ENCODE peak calls at places on chromosomes 1 and 21, in five cellular contexts. N, D, Z, K and W are unnamed samples.

GRCh38 chr1:233229291-233229690 is 66.2 kb downstream of the PCNX2 start:
- DNase-seq in N (no peak), D (no peak), Z (no peak), K (no peak), W (no peak)

GRCh38 chr1:212557739-212558664 is 50.6 kb upstream of the ATF3 start:
- DNase-seq in N (peak; percentile 25), D (no peak), Z (peak; percentile 77), K (no peak), W (no peak)

GRCh38 chr1:10870493-10871096 is 74.1 kb upstream of the CASZ1 start:
- DNase-seq in N (no peak), D (no peak), Z (no peak), K (no peak), W (no peak)

GRCh38 chr21:20260124-20260523 is 738.1 kb upstream of the NCAM2 start:
- DNase-seq in N (no peak), D (no peak), Z (no peak), K (no peak), W (no peak)

GRCh38 chr1:23368562-23369334 is 888 bp downstream of the ZNF436 start:
- DNase-seq in N (peak; percentile 87), D (peak; percentile 92), Z (peak; percentile 99), K (peak; percentile 68), W (peak; percentile 97)

GRCh38 chr1:53712276-53712675 is 26.7 kb downstream of the GLIS1 start:
- DNase-seq in N (peak; percentile 8), D (no peak), Z (no peak), K (no peak), W (no peak)

GRCh38 chr1:193213998-193214397 is 27.6 kb upstream of the B3GALT2 start:
- DNase-seq in N (no peak), D (no peak), Z (no peak), K (no peak), W (no peak)

GRCh38 chr1:155184835-155185782 is 11.5 kb downstream of the TRIM46 start:
- DNase-seq in N (no peak), D (peak; percentile 51), Z (no peak), K (no peak), W (no peak)

GRCh38 chr1:237681210-237681609 is 209.5 kb downstream of the ZP4 start:
- DNase-seq in N (no peak), D (no peak), Z (peak; percentile 1), K (no peak), W (no peak)

GRCh38 chr1:119141020-119141424 is 569 bp upstream of the WARS2 start:
- DNase-seq in N (no peak), D (peak; percentile 13), Z (peak; percentile 42), K (no peak), W (peak; percentile 65)

GRCh38 chr1:29543586-29543985 is 307.3 kb downstream of the PTPRU start:
- DNase-seq in N (no peak), D (no peak), Z (no peak), K (no peak), W (no peak)

GRCh38 chr1:42801832-42802483 is 15.0 kb upstream of the ERMAP start:
- DNase-seq in N (no peak), D (no peak), Z (peak; percentile 81), K (no peak), W (no peak)

GRCh38 chr1:219771039-219771438 is 157.3 kb downstream of the SLC30A10 start:
- DNase-seq in N (peak; percentile 95), D (no peak), Z (peak; percentile 68), K (peak; percentile 85), W (peak; percentile 4)

GRCh38 chr1:230212405-230212936 is 145.4 kb downstream of the GALNT2 start:
- DNase-seq in N (no peak), D (peak; percentile 51), Z (no peak), K (no peak), W (no peak)

GRCh38 chr1:11806307-11806936 is 431 bp downstream of the CLCN6 start:
- DNase-seq in N (peak; percentile 27), D (peak; percentile 14), Z (peak; percentile 73), K (no peak), W (peak; percentile 21)

GRCh38 chr1:71031426-71031825 is 16.2 kb downstream of the PTGER3 start:
- DNase-seq in N (no peak), D (no peak), Z (peak; percentile 60), K (no peak), W (no peak)

GRCh38 chr1:14723401-14723800 is 124.9 kb downstream of the KAZN start:
- DNase-seq in N (no peak), D (no peak), Z (no peak), K (no peak), W (no peak)

GRCh38 chr1:89600792-89601191 is 32.1 kb upstream of the LRRC8C start:
- DNase-seq in N (no peak), D (no peak), Z (no peak), K (no peak), W (no peak)

GRCh38 chr1:213987876-213988638 is at the start of gene PROX1:
- DNase-seq in N (peak; percentile 68), D (peak; percentile 91), Z (peak; percentile 92), K (no peak), W (peak; percentile 90)

GRCh38 chr1:112140743-112141142 is 151.3 kb upstream of the KCND3 start:
- DNase-seq in N (no peak), D (no peak), Z (no peak), K (no peak), W (no peak)

GRCh38 chr1:91757760-91758545 is 128.0 kb downstream of the TGFBR3 start:
- DNase-seq in N (no peak), D (no peak), Z (peak; percentile 91), K (no peak), W (no peak)

GRCh38 chr1:26297791-26298124 is 8.7 kb downstream of the UBXN11 start:
- DNase-seq in N (no peak), D (no peak), Z (no peak), K (no peak), W (no peak)

GRCh38 chr1:156752843-156753486 is 1.5 kb upstream of the HDGF start:
- DNase-seq in N (no peak), D (no peak), Z (peak; percentile 46), K (no peak), W (no peak)

GRCh38 chr1:27380766-27381733 is 2.1 kb downstream of the CD164L2 start:
- DNase-seq in N (no peak), D (no peak), Z (no peak), K (no peak), W (no peak)

GRCh38 chr1:245798367-245798747 is 643.6 kb downstream of the KIF26B start:
- DNase-seq in N (no peak), D (no peak), Z (no peak), K (no peak), W (no peak)

GRCh38 chr1:226632169-226632884 is 83.8 kb downstream of the STUM start:
- DNase-seq in N (no peak), D (no peak), Z (no peak), K (no peak), W (no peak)

GRCh38 chr1:209456878-209457277 is 126.6 kb upstream of the CAMK1G start:
- DNase-seq in N (no peak), D (no peak), Z (peak; percentile 17), K (no peak), W (peak; percentile 50)

GRCh38 chr1:81430236-81430635 is 370.5 kb upstream of the ADGRL2 start:
- DNase-seq in N (no peak), D (no peak), Z (no peak), K (no peak), W (no peak)

GRCh38 chr1:161171191-161171590 is 5.0 kb downstream of the PPOX start:
- DNase-seq in N (no peak), D (no peak), Z (peak; percentile 36), K (no peak), W (no peak)

GRCh38 chr1:226659641-226660040 is 79.4 kb downstream of the ITPKB start:
- DNase-seq in N (no peak), D (no peak), Z (no peak), K (no peak), W (no peak)

GRCh38 chr1:97791251-97791650 is 129.6 kb downstream of the DPYD start:
- DNase-seq in N (no peak), D (peak; percentile 81), Z (no peak), K (no peak), W (no peak)

GRCh38 chr1:98661544-98662353 is at the start of gene SNX7:
- DNase-seq in N (peak; percentile 83), D (peak; percentile 30), Z (peak; percentile 91), K (no peak), W (peak; percentile 48)

GRCh38 chr1:44503625-44504024 is 98.6 kb downstream of the RNF220 start:
- DNase-seq in N (no peak), D (no peak), Z (no peak), K (no peak), W (no peak)

GRCh38 chr1:44500181-44501021 is 95.3 kb downstream of the RNF220 start:
- DNase-seq in N (no peak), D (no peak), Z (peak; percentile 11), K (no peak), W (no peak)

GRCh38 chr1:44497422-44498170 is 92.5 kb downstream of the RNF220 start:
- DNase-seq in N (no peak), D (no peak), Z (no peak), K (no peak), W (no peak)

GRCh38 chr1:44499306-44499705 is 94.3 kb downstream of the RNF220 start:
- DNase-seq in N (no peak), D (no peak), Z (no peak), K (no peak), W (no peak)

DNA sequence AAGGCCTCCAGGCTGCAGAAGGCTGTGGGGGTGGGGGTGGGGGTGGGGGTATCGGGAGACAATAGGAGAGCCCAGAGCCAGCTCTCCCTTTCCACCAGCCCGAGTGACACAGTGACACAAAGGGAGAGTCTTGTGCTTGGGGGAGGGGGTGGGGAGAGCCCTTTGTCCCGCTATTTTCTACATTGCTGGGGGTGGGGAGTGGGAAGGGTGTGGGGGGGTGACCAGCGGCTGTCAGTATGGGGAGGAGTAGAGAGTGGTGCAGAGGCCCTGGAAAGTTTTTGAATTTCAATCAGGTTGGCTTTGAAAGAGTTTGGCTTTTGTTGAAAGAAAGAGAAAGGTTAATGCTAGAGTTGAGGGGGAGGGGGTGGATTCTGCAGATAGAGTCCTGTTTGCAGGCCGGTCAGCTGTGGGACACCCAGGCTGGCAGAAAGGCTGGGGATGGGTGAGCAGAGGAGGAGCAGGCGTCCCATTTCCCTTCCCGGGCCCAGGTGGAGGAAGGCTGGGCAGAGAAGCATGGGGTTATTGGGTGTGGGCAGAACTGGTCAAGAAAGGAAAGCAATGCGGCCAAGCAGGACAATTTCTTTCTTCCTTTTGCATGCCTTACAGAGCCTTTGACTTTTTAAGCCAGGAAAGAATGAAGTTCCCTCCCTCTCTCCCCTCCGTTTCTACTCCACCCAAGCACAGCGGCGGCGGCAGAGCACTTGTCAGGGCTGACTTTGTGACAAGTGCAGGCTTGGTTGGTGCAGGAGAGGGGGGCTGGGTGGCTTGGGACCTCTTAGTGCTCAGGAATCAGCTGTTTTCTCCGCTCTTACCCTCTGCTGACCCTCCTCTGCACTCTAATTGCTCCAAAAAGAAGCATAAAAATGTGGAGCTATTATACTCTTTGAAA is 96.2 kb downstream of the RNF220 start:
- DNase-seq in N (no peak), D (no peak), Z (no peak), K (no peak), W (no peak)
- H3K4me3 ChIP-seq in N (no peak overlapping the region), D (no peak overlapping the region), Z (no peak overlapping the region), K (no peak overlapping the region), W (no peak overlapping the region)

GRCh38 chr1:55211456-55211855 is 3.7 kb downstream of the USP24 start:
- DNase-seq in N (no peak), D (no peak), Z (no peak), K (no peak), W (no peak)
- H3K27ac ChIP-seq in N (no peak overlapping the region), D (no peak overlapping the region), Z (no peak overlapping the region), K (no peak overlapping the region), W (no peak overlapping the region)

GRCh38 chr21:33022489-33022827 is 3.3 kb upstream of the OLIG2 start:
- DNase-seq in N (no peak), D (no peak), Z (no peak), K (no peak), W (no peak)
- TF ChIP-seq EZH2 in N (peak; percentile 94), D (peak; percentile 60), Z (no peak), K (peak; percentile 77), W (peak; percentile 46)

GRCh38 chr1:65422241-65423203 is 2.1 kb downstream of the LEPR start:
- DNase-seq in N (peak; percentile 77), D (no peak), Z (peak; percentile 59), K (peak; percentile 60), W (no peak)
- H3K4me3 ChIP-seq in N (peak overlapping the region; percentile 93), D (no peak overlapping the region), Z (peak overlapping the region; percentile 89), K (peak overlapping the region; percentile 87), W (no peak overlapping the region)